ENCODE peak calls at places on chromosome 20, in six cellular contexts. I is neuronal stem cell, X is mesenchymal stem cell, E is trophoblast cell, A is IMR-90, Q is mesendoderm. G is an unnamed sample.

GRCh38 chr20:63814833-63815612 is 16.0 kb downstream of the ZBTB46 start:
- DNase-seq in X (no peak), Q (no peak), I (no peak), A (no peak), E (no peak), G (no peak)

GRCh38 chr20:57594092-57594911 is 25.9 kb downstream of the ZBP1 start:
- DNase-seq in X (peak), Q (peak), A (peak), I (peak), E (peak), G (peak)

GRCh38 chr20:46698788-46699187 is 9.5 kb upstream of the TP53RK start:
- DNase-seq in X (no peak), Q (peak), A (no peak), E (peak), I (no peak), G (no peak)

GRCh38 chr20:40689943-40690835 is 1.2 kb upstream of the MAFB start:
- DNase-seq in A (peak), X (peak), E (peak), I (peak), Q (peak), G (peak)

GRCh38 chr20:13008761-13009681 is at the start of gene SPTLC3:
- DNase-seq in I (no peak), A (peak), Q (peak), E (peak), X (peak), G (peak)

GRCh38 chr20:54711061-54711460 is 235.7 kb downstream of the DOK5 start:
- DNase-seq in X (no peak), A (no peak), E (no peak), Q (no peak), I (no peak), G (no peak)

GRCh38 chr20:25308083-25308491 is 60.2 kb downstream of the PYGB start:
- DNase-seq in A (no peak), X (no peak), I (no peak), E (no peak), Q (no peak), G (no peak)

GRCh38 chr20:32762754-32763201 is 593 bp downstream of the DNMT3B start:
- DNase-seq in X (peak), E (peak), Q (peak), A (no peak), I (no peak), G (no peak)

GRCh38 chr20:10922941-10923340 is 249.1 kb upstream of the JAG1 start:
- DNase-seq in X (peak), A (peak), I (no peak), Q (peak), E (peak), G (no peak)

GRCh38 chr20:64116016-64116415 is 8.7 kb upstream of the NPBWR2 start:
- DNase-seq in I (no peak), X (no peak), Q (no peak), A (no peak), E (no peak), G (no peak)

GRCh38 chr20:10449270-10449669 is 14.2 kb downstream of the SLX4IP start:
- DNase-seq in I (no peak), Q (no peak), X (no peak), E (no peak), A (no peak), G (no peak)

GRCh38 chr20:33933469-33933909 is 60.2 kb upstream of the RALY start:
- DNase-seq in X (peak), Q (peak), E (peak), I (peak), A (peak), G (peak)

GRCh38 chr20:20413801-20414200 is 45.9 kb downstream of the INSM1 start:
- DNase-seq in Q (peak), A (no peak), X (no peak), I (no peak), E (no peak), G (no peak)

GRCh38 chr20:51462566-51463276 is 79.8 kb downstream of the NFATC2 start:
- DNase-seq in X (peak), Q (no peak), E (no peak), A (peak), I (no peak), G (no peak)

GRCh38 chr20:52937701-52938100 is 34.5 kb upstream of the TSHZ2 start:
- DNase-seq in Q (peak), E (peak), I (no peak), A (no peak), X (peak), G (peak)

GRCh38 chr20:59242714-59243626 is 57.4 kb upstream of the EDN3 start:
- DNase-seq in I (no peak), A (no peak), Q (no peak), X (no peak), E (peak), G (no peak)

GRCh38 chr20:23697947-23698346 is 9.1 kb upstream of the CST4 start:
- DNase-seq in A (no peak), Q (no peak), E (no peak), I (no peak), X (no peak), G (no peak)

GRCh38 chr20:38260025-38260377 is 534 bp downstream of the KIAA1755 start:
- DNase-seq in I (no peak), X (no peak), E (no peak), Q (no peak), A (no peak), G (no peak)

GRCh38 chr20:47181056-47181862 is 175.2 kb downstream of the ZMYND8 start:
- DNase-seq in Q (peak), X (peak), A (peak), I (no peak), E (peak), G (peak)

GRCh38 chr20:51022227-51022802 is 592 bp downstream of the KCNG1 start:
- DNase-seq in E (no peak), Q (no peak), I (no peak), A (no peak), X (no peak), G (no peak)

GRCh38 chr20:44701116-44701865 is 13.9 kb upstream of the CCN5 start:
- DNase-seq in I (no peak), X (peak), Q (peak), A (peak), E (no peak), G (peak)

GRCh38 chr20:56855693-56856092 is 226.6 kb downstream of the TFAP2C start:
- DNase-seq in I (no peak), A (no peak), X (no peak), Q (no peak), E (no peak), G (no peak)

GRCh38 chr20:47551841-47552240 is 50.2 kb downstream of the NCOA3 start:
- DNase-seq in X (peak), I (no peak), E (no peak), A (no peak), Q (peak), G (no peak)

GRCh38 chr20:40651121-40651520 is 37.9 kb downstream of the MAFB start:
- DNase-seq in E (peak), Q (no peak), A (peak), I (no peak), X (peak), G (no peak)

GRCh38 chr20:21432911-21433310 is 35.6 kb upstream of the NKX2-4 start:
- DNase-seq in A (no peak), I (no peak), X (no peak), E (peak), Q (peak), G (no peak)

GRCh38 chr20:10376271-10377075 is 57.5 kb downstream of the MKKS start:
- DNase-seq in Q (peak), I (no peak), X (peak), E (no peak), A (peak), G (no peak)

DNA sequence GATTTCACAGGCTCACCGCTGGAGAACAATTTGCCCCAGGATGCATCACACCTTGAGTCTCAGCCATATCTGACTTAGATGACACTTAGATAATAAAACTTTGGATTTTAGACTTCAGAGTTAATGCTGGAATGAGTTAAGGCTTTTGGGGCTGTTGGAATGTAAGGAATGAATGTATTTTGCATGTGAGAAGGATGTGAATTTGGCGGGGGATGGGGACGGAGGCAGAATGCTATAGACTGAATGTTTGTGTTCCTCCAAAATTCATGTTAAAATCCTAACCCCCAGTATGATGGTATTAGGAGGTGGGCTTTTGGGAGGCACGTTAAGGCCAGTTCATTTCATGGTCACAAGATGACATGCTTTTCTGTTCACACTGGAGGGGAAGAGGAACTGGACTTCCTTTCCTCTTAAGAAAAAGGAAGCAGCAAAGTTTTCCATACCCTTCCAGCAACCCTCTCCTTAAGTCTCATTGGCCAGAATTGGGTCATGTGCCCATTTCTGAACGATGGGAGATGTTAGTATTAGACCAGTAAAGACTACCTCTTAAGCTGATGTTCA is 5.8 kb upstream of the SRXN1 start:
- DNase-seq in A (no peak), Q (peak), E (no peak), I (no peak), X (no peak), G (no peak)
- H3K4ac ChIP-seq in A (peak), Q (no peak), E (no peak), I (no peak), X (no peak), G (no peak)

GRCh38 chr20:49447946-49448809 is 34.3 kb downstream of the KCNB1 start:
- DNase-seq in Q (peak), E (no peak), A (no peak), I (no peak), X (no peak), G (no peak)
- H3K4ac ChIP-seq in Q (no peak), E (no peak), A (no peak), I (no peak), X (no peak), G (no peak)

GRCh38 chr20:3199976-3200755 is 4.3 kb downstream of the DDRGK1 start:
- DNase-seq in I (no peak), Q (no peak), A (no peak), X (no peak), E (no peak), G (no peak)

GRCh38 chr20:3199206-3199605 is 5.3 kb downstream of the DDRGK1 start:
- DNase-seq in X (no peak), A (no peak), E (no peak), Q (no peak), I (no peak), G (no peak)

GRCh38 chr20:3204124-3204794 is at the start of gene DDRGK1:
- DNase-seq in A (peak), Q (peak), I (peak), X (peak), E (peak), G (peak)

GRCh38 chr20:3202965-3203314 is 1.5 kb downstream of the DDRGK1 start:
- DNase-seq in X (no peak), E (no peak), Q (no peak), I (no peak), A (no peak), G (no peak)

GRCh38 chr20:3203315-3204123 is 963 bp downstream of the DDRGK1 start:
- DNase-seq in X (peak), A (no peak), Q (peak), E (peak), I (no peak), G (no peak)
- H3K4ac ChIP-seq in X (peak), A (peak), Q (no peak), E (peak), I (peak), G (no peak)

GRCh38 chr20:5180421-5180820 is 53.6 kb downstream of the CDS2 start:
- DNase-seq in A (no peak), E (peak), X (no peak), Q (peak), I (no peak), G (no peak)
- H3K4ac ChIP-seq in A (no peak), E (no peak), X (no peak), Q (no peak), I (no peak), G (no peak)

GRCh38 chr20:16974855-16975162 is 226.7 kb downstream of the OTOR start:
- DNase-seq in E (no peak), A (no peak), I (no peak), X (no peak), Q (no peak), G (no peak)

GRCh38 chr20:16975682-16976081 is 227.5 kb downstream of the OTOR start:
- DNase-seq in E (no peak), X (no peak), Q (no peak), A (no peak), I (no peak), G (no peak)

GRCh38 chr20:16974080-16974854 is 226.1 kb downstream of the OTOR start:
- DNase-seq in E (no peak), X (no peak), Q (no peak), A (no peak), I (no peak), G (no peak)

GRCh38 chr20:16982091-16982726 is 234.1 kb downstream of the OTOR start:
- DNase-seq in I (no peak), E (no peak), Q (no peak), A (no peak), X (no peak), G (no peak)

DNA sequence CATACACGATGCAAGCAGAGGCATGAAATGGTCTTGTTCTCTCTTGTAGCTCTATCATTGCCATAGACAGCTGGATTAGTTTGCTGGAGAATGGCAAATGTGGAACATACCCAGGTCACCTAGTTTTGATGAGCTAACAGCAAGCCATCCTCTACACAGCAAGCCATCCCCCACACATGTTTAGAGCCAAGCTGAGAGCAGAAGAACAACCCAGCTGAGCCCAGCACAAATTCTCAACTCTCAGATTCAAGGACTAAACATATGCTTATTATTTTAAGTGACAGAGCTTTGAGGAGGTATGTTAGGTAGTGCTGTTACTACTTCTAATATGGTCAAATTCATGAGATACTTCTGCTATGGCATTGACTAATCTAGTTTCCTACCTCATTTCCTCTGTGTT is 230.3 kb downstream of the OTOR start:
- DNase-seq in Q (no peak), E (no peak), X (no peak), I (no peak), A (no peak), G (no peak)
- H3K4ac ChIP-seq in Q (no peak), E (no peak), X (no peak), I (no peak), A (no peak), G (no peak)